ENCODE peak calls at places on chromosomes 3 and 15, in five cellular contexts. One of them, this sample, is unnamed.

GRCh38 chr3:1824359-1824758 is 274.3 kb upstream of the CNTN4 start:
- DNase-seq in ovary: no peak
- DNase-seq in left ventricle myocardium inferior: no peak
- DNase-seq in cardiac muscle cell: no peak
- DNase-seq in neural progenitor cell: no peak
- DNase-seq in this sample: no peak

GRCh38 chr15:82849556-82850241 is 40.3 kb downstream of the WHAMM start:
- DNase-seq in ovary: peak; percentile 67
- DNase-seq in left ventricle myocardium inferior: peak; percentile 76
- DNase-seq in cardiac muscle cell: peak; percentile 91
- DNase-seq in neural progenitor cell: peak; percentile 90
- DNase-seq in this sample: peak; percentile 25

GRCh38 chr3:6781103-6781502 is 79.8 kb upstream of the GRM7 start:
- DNase-seq in ovary: no peak
- DNase-seq in left ventricle myocardium inferior: no peak
- DNase-seq in cardiac muscle cell: no peak
- DNase-seq in neural progenitor cell: no peak
- DNase-seq in this sample: no peak

GRCh38 chr15:34905047-34905446 is 64.5 kb downstream of the AQR start:
- DNase-seq in ovary: no peak
- DNase-seq in left ventricle myocardium inferior: no peak
- DNase-seq in cardiac muscle cell: peak; percentile 15
- DNase-seq in neural progenitor cell: no peak
- DNase-seq in this sample: no peak

GRCh38 chr3:139559541-139559940 is 20.0 kb upstream of the RBP1 start:
- DNase-seq in ovary: no peak
- DNase-seq in left ventricle myocardium inferior: no peak
- DNase-seq in cardiac muscle cell: no peak
- DNase-seq in neural progenitor cell: peak; percentile 52
- DNase-seq in this sample: no peak

GRCh38 chr15:96330064-96330449 is 443 bp upstream of the NR2F2 start:
- DNase-seq in ovary: no peak
- DNase-seq in left ventricle myocardium inferior: no peak
- DNase-seq in cardiac muscle cell: peak; percentile 87
- DNase-seq in neural progenitor cell: no peak
- DNase-seq in this sample: no peak

GRCh38 chr3:143056372-143056771 is 55.0 kb downstream of the U2SURP start:
- DNase-seq in ovary: no peak
- DNase-seq in left ventricle myocardium inferior: no peak
- DNase-seq in cardiac muscle cell: no peak
- DNase-seq in neural progenitor cell: no peak
- DNase-seq in this sample: no peak

GRCh38 chr3:69120879-69121464 is 1.4 kb downstream of the LMOD3 start:
- DNase-seq in ovary: peak; percentile 51
- DNase-seq in left ventricle myocardium inferior: no peak
- DNase-seq in cardiac muscle cell: peak; percentile 81
- DNase-seq in neural progenitor cell: peak; percentile 74
- DNase-seq in this sample: peak; percentile 43

GRCh38 chr3:94089126-94089525 is 26.3 kb downstream of the NSUN3 start:
- DNase-seq in ovary: no peak
- DNase-seq in left ventricle myocardium inferior: no peak
- DNase-seq in cardiac muscle cell: no peak
- DNase-seq in neural progenitor cell: no peak
- DNase-seq in this sample: no peak

GRCh38 chr3:97698691-97699090 is 65.9 kb upstream of the ARL6 start:
- DNase-seq in ovary: no peak
- DNase-seq in left ventricle myocardium inferior: no peak
- DNase-seq in cardiac muscle cell: no peak
- DNase-seq in neural progenitor cell: no peak
- DNase-seq in this sample: no peak
- TF ChIP-seq CTCF in ovary: no peak
- TF ChIP-seq CTCF in left ventricle myocardium inferior: no peak
- TF ChIP-seq CTCF in cardiac muscle cell: no peak
- TF ChIP-seq CTCF in neural progenitor cell: no peak
- TF ChIP-seq CTCF in this sample: no peak

DNA sequence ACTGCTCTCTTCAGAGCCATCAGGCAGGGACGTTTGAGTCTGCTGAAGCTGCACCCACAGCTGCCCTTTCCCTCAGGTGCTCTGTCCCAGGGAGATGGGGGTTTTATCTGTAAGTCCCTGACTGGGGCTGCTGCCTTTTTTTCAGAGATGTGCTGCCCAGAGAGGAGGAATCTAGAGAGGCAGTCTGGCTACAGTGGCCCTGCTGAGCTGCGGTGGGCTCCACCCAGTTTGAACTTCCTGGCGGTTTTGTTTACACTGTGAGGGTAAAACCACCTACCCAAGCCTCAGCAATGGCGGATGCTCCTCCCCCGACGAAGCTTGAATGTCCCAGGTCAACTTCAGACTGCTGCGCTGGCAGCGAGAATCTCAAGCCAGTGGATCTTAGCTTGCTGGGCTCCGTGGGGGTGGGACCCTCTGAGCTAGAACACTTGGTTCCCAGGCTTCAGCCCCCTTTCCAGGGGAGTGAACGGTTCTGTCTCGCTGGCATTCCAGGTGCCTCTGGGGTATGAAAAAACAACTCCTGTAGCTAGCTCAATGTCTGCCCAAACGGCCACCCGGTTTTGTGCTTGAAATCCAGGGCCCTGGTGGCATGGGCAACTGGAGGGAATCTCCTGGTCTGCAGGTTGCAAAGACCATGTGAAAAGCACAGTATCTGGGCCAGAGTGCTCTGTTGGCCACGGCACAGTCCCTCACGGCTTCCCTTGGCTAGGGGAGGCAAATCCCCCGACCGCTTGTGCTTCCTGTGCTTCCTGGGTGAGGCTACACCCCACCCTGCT is 21.1 kb upstream of the ST6GAL1 start:
- DNase-seq in ovary: no peak
- DNase-seq in left ventricle myocardium inferior: no peak
- DNase-seq in cardiac muscle cell: no peak
- DNase-seq in neural progenitor cell: no peak
- DNase-seq in this sample: no peak
- H3K4me3 ChIP-seq in ovary: no peak overlapping the region
- H3K4me3 ChIP-seq in left ventricle myocardium inferior: no peak overlapping the region
- H3K4me3 ChIP-seq in cardiac muscle cell: no peak overlapping the region
- H3K4me3 ChIP-seq in neural progenitor cell: no peak overlapping the region
- H3K4me3 ChIP-seq in this sample: no peak overlapping the region

DNA sequence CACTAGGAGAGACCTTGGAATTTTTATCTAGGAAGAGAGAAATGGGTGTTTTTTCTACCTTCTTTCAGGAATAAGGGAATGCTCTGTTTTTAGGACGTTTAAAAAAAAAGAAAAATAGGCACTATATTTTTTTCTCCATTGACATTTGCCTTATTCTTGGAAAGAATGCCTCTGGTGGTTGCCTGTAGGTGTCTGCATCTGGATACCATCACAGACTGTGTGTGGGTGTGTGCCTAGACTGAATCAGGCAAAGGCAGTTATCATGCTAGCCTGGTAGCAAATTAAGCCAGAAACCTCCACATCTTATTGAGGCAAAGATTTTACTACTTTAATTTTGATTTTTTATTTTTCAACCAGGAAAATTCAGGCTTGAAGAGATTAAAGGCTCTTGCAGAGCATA is 513.6 kb upstream of the KCNMB2 start:
- DNase-seq in ovary: no peak
- DNase-seq in left ventricle myocardium inferior: no peak
- DNase-seq in cardiac muscle cell: peak; percentile 44
- DNase-seq in neural progenitor cell: no peak
- DNase-seq in this sample: peak; percentile 16
- TF ChIP-seq CTCF in ovary: no peak
- TF ChIP-seq CTCF in left ventricle myocardium inferior: no peak
- TF ChIP-seq CTCF in cardiac muscle cell: no peak
- TF ChIP-seq CTCF in neural progenitor cell: no peak
- TF ChIP-seq CTCF in this sample: no peak

GRCh38 chr15:68428431-68428940 is 3.5 kb downstream of the ITGA11 start:
- DNase-seq in ovary: no peak
- DNase-seq in left ventricle myocardium inferior: no peak
- DNase-seq in cardiac muscle cell: no peak
- DNase-seq in neural progenitor cell: no peak
- DNase-seq in this sample: no peak

GRCh38 chr15:68429691-68430470 is 2.1 kb downstream of the ITGA11 start:
- DNase-seq in ovary: no peak
- DNase-seq in left ventricle myocardium inferior: no peak
- DNase-seq in cardiac muscle cell: no peak
- DNase-seq in neural progenitor cell: no peak
- DNase-seq in this sample: no peak

GRCh38 chr15:68431792-68432401 is at the start of gene ITGA11:
- DNase-seq in ovary: peak; percentile 76
- DNase-seq in left ventricle myocardium inferior: peak; percentile 83
- DNase-seq in cardiac muscle cell: peak; percentile 67
- DNase-seq in neural progenitor cell: peak; percentile 90
- DNase-seq in this sample: no peak

GRCh38 chr15:68431037-68431791 is 749 bp downstream of the ITGA11 start:
- DNase-seq in ovary: peak; percentile 66
- DNase-seq in left ventricle myocardium inferior: peak; percentile 59
- DNase-seq in cardiac muscle cell: peak; percentile 33
- DNase-seq in neural progenitor cell: peak; percentile 55
- DNase-seq in this sample: no peak

GRCh38 chr15:68430471-68431036 is 1.4 kb downstream of the ITGA11 start:
- DNase-seq in ovary: no peak
- DNase-seq in left ventricle myocardium inferior: no peak
- DNase-seq in cardiac muscle cell: no peak
- DNase-seq in neural progenitor cell: no peak
- DNase-seq in this sample: no peak
- H3K4me3 ChIP-seq in ovary: peak overlapping the region; percentile 51
- H3K4me3 ChIP-seq in left ventricle myocardium inferior: peak overlapping the region; percentile 72
- H3K4me3 ChIP-seq in cardiac muscle cell: no peak overlapping the region
- H3K4me3 ChIP-seq in neural progenitor cell: peak overlapping the region; percentile 50
- H3K4me3 ChIP-seq in this sample: peak overlapping the region; percentile 56

DNA sequence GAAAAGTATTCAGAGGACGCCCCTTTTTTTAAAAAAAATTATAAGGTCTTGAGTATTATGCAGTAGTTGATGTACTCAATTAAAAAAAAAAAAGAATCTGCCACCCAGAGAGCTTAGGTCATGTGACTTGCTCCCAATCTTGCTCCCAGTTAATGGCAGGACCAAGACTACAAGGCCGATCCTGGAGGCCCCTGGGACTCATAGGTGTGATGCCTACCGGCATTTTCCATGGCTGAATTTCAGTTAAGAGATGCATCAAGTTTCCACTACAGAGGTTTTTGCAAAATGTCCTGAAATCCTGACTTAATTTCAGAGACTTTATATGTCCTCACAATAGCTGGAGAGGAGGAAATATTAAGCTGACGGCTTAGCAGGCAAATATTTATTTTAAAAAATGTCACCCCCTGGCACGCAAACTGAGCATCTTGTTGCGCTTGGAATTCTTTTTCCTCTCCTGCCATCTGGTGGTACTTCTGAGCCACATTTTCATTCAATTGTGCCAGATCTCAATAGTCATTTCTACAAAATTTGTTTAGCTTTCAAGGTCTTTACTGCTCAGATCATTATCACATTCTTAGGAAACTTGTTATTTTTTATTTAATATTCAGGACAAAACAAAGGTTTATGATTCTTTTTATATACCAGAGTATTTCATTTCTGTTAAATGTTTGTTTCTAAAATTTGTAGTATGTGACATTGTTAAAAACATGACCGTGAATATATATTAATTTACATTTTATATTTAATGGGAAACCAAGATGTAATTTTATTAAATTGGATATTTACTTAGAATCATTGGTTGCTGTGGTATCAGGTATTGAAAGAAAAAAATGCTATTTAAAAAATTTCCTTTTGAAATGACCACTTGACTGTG is 189.1 kb upstream of the THRB start:
- DNase-seq in ovary: no peak
- DNase-seq in left ventricle myocardium inferior: no peak
- DNase-seq in cardiac muscle cell: peak; percentile 80
- DNase-seq in neural progenitor cell: peak; percentile 30
- DNase-seq in this sample: peak; percentile 56
- TF ChIP-seq CTCF in ovary: peak; percentile 52
- TF ChIP-seq CTCF in left ventricle myocardium inferior: peak; percentile 70
- TF ChIP-seq CTCF in cardiac muscle cell: peak; percentile 71
- TF ChIP-seq CTCF in neural progenitor cell: peak; percentile 72
- TF ChIP-seq CTCF in this sample: peak; percentile 55

GRCh38 chr3:25693238-25693637 is 28.5 kb upstream of the TOP2B start:
- DNase-seq in ovary: no peak
- DNase-seq in left ventricle myocardium inferior: no peak
- DNase-seq in cardiac muscle cell: no peak
- DNase-seq in neural progenitor cell: no peak
- DNase-seq in this sample: no peak
- H3K4me3 ChIP-seq in ovary: no peak overlapping the region
- H3K4me3 ChIP-seq in left ventricle myocardium inferior: no peak overlapping the region
- H3K4me3 ChIP-seq in cardiac muscle cell: no peak overlapping the region
- H3K4me3 ChIP-seq in neural progenitor cell: no peak overlapping the region
- H3K4me3 ChIP-seq in this sample: no peak overlapping the region

This sample was measured in HFF-Myc.